ENCODE peak calls at places on chromosomes 2 and 18, in seven cellular contexts. K, F, S, Y, V, L and D are unnamed samples.

GRCh38 chr18:56740645-56741044 is 89.5 kb downstream of the WDR7 start:
- DNase-seq in K (no peak), F (no peak), S (no peak), Y (no peak), V (no peak), L (no peak), D (no peak)

GRCh38 chr2:158967731-158968395 is 577 bp upstream of the TANC1 start:
- DNase-seq in K (peak), F (peak), S (no peak), Y (no peak), V (peak), L (peak), D (peak)

GRCh38 chr2:71466301-71467179 is 13.2 kb downstream of the DYSF start:
- DNase-seq in K (peak), F (no peak), S (no peak), Y (peak), V (peak), L (peak), D (peak)

GRCh38 chr2:111897924-111898702 is at the start of gene MERTK:
- DNase-seq in K (peak), F (peak), S (peak), Y (peak), V (peak), L (peak), D (peak)

GRCh38 chr2:75326645-75327044 is 127.3 kb upstream of the TACR1 start:
- DNase-seq in K (no peak), F (no peak), S (no peak), Y (no peak), V (no peak), L (no peak), D (no peak)

GRCh38 chr18:45198526-45198925 is 416.8 kb upstream of the SLC14A2 start:
- DNase-seq in K (no peak), F (no peak), S (no peak), Y (no peak), V (peak), L (no peak), D (no peak)

GRCh38 chr18:48122376-48122775 is 191.9 kb upstream of the SMAD2 start:
- DNase-seq in K (no peak), F (no peak), S (no peak), Y (no peak), V (no peak), L (no peak), D (no peak)

GRCh38 chr2:175154670-175155082 is 13.3 kb downstream of the ATF2 start:
- DNase-seq in K (peak), F (peak), S (no peak), Y (no peak), V (peak), L (no peak), D (no peak)

GRCh38 chr2:160214461-160215055 is 14.5 kb upstream of the ITGB6 start:
- DNase-seq in K (peak), F (peak), S (no peak), Y (peak), V (peak), L (no peak), D (no peak)

GRCh38 chr2:99988567-99988966 is 153.8 kb downstream of the AFF3 start:
- DNase-seq in K (no peak), F (no peak), S (no peak), Y (no peak), V (no peak), L (no peak), D (peak)

GRCh38 chr2:109188924-109189323 is 59.9 kb downstream of the SH3RF3 start:
- DNase-seq in K (no peak), F (no peak), S (no peak), Y (no peak), V (no peak), L (peak), D (no peak)

GRCh38 chr18:36411745-36412168 is 114.2 kb downstream of the FHOD3 start:
- DNase-seq in K (no peak), F (peak), S (no peak), Y (no peak), V (peak), L (no peak), D (no peak)

GRCh38 chr2:190663839-190664238 is 15.0 kb downstream of the NAB1 start:
- DNase-seq in K (peak), F (no peak), S (no peak), Y (no peak), V (peak), L (no peak), D (no peak)

GRCh38 chr2:149800624-149801220 is 213.1 kb upstream of the MMADHC start:
- DNase-seq in K (no peak), F (no peak), S (no peak), Y (no peak), V (no peak), L (no peak), D (no peak)

GRCh38 chr2:136115183-136115751 is 2.7 kb downstream of the CXCR4 start:
- DNase-seq in K (no peak), F (no peak), S (no peak), Y (no peak), V (no peak), L (no peak), D (no peak)

GRCh38 chr2:54635554-54636152 is 87.8 kb upstream of the EML6 start:
- DNase-seq in K (no peak), F (no peak), S (no peak), Y (no peak), V (peak), L (no peak), D (peak)

GRCh38 chr2:14628906-14629305 is 3.6 kb upstream of the LRATD1 start:
- DNase-seq in K (peak), F (no peak), S (no peak), Y (no peak), V (no peak), L (no peak), D (no peak)

GRCh38 chr18:45608400-45608799 is 6.9 kb upstream of the SLC14A2 start:
- DNase-seq in K (no peak), F (no peak), S (no peak), Y (no peak), V (no peak), L (no peak), D (no peak)

GRCh38 chr2:144938308-144938709 is 418.4 kb upstream of the ZEB2 start:
- DNase-seq in K (peak), F (peak), S (no peak), Y (no peak), V (peak), L (no peak), D (peak)
- H3K9ac ChIP-seq in K (peak), F (no peak), S (no peak), Y (no peak), V (peak), L (no peak), D (peak)

DNA sequence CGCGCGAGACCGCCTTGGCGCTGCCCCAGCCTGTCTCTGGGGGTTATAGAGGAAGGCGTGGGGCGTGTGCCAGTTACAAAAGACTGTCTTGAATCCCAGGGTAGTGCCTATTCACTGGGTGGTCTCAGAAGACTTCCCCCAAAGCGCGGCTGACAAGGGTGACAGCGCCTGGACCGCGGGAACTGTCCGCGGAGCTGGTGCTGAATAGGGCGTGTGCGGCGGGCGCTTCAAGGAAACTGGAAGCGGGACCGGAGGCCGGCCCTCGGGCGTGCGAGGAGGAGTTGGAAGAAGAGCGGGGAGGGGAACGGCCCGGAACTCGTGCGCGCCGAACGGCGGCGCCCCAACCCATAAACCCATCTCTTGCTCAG is 2.3 kb downstream of the EGR4 start:
- DNase-seq in K (peak), F (peak), S (peak), Y (peak), V (peak), L (peak), D (peak)
- H3K9ac ChIP-seq in K (no peak), F (no peak), S (no peak), Y (no peak), V (no peak), L (no peak), D (no peak)

DNA sequence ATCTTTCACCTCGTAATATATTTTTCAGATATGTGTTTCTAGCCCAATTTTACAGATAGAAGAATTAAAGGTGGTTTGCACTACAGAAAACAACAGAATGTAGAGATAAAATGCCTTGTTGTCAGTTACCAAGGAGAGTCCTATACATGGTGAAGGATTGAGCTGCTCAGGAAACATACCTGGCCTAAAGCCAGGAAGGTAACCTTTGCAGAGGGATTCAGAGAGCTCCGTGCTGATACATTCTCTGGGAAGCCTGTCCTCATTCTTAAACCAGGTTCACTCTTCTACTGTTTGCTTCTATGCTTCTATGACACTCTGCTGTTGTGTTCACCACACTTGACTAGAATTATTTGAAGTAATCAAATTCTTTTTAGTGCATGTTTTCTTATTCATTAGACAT is 589.4 kb upstream of the FAM98A start:
- DNase-seq in K (no peak), F (no peak), S (no peak), Y (no peak), V (no peak), L (no peak), D (no peak)
- H3K9ac ChIP-seq in K (no peak), F (no peak), S (no peak), Y (no peak), V (no peak), L (no peak), D (no peak)

GRCh38 chr2:196702641-196703040 is 63.1 kb downstream of the CCDC150 start:
- DNase-seq in K (peak), F (peak), S (no peak), Y (no peak), V (no peak), L (no peak), D (no peak)
- H3K9ac ChIP-seq in K (no peak), F (no peak), S (no peak), Y (no peak), V (no peak), L (no peak), D (no peak)

GRCh38 chr2:28359222-28360065 is 33.2 kb upstream of the FOSL2 start:
- DNase-seq in K (no peak), F (peak), S (no peak), Y (peak), V (no peak), L (no peak), D (peak)

GRCh38 chr2:28361991-28362710 is 30.5 kb upstream of the FOSL2 start:
- DNase-seq in K (no peak), F (no peak), S (no peak), Y (no peak), V (no peak), L (no peak), D (no peak)

GRCh38 chr2:28360742-28361293 is 31.8 kb upstream of the FOSL2 start:
- DNase-seq in K (peak), F (peak), S (no peak), Y (no peak), V (peak), L (peak), D (peak)

GRCh38 chr2:28358668-28359201 is 33.9 kb upstream of the FOSL2 start:
- DNase-seq in K (no peak), F (no peak), S (no peak), Y (no peak), V (no peak), L (no peak), D (no peak)

DNA sequence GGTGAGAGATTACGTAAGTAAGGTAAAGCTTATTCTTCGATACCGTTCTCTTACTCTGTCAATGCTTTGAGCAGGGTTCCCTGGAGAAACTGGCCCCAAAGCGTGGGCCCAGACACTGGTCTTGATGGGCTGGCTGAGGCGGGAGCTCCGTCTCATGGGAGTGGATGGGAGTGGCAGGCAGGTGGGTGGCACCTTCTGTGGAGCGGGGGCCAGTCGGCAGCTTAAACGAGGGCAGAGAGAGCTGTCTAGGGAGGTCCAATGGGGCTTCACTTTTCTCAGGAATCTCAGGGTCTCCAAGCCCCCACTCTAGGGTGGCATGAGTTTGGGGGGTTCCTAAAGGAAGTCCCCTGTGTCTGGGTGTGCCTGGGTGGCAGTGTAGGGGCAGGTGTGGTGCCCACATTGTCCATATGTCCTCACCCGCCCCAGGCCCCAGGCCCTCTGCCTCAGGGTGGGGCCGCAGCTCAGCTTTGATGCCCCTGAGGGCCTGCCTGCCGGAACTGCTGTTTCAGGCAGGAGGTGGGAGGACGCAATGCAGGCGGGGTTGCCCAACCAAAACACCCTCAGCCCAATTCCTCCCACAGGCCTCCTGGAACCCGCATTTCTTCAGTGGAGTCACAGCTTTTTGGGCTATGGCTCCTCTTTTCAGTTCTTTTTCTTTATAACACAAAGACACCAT is 32.5 kb upstream of the FOSL2 start:
- DNase-seq in K (no peak), F (no peak), S (no peak), Y (no peak), V (no peak), L (no peak), D (no peak)
- H3K9ac ChIP-seq in K (no peak), F (no peak), S (no peak), Y (no peak), V (no peak), L (no peak), D (no peak)

GRCh38 chr2:152468832-152469692 is 134.1 kb downstream of the FMNL2 start:
- DNase-seq in K (no peak), F (no peak), S (no peak), Y (no peak), V (no peak), L (no peak), D (peak)

GRCh38 chr2:152471013-152471412 is 136.0 kb downstream of the FMNL2 start:
- DNase-seq in K (no peak), F (no peak), S (no peak), Y (no peak), V (no peak), L (no peak), D (no peak)

GRCh38 chr2:152472524-152472923 is 137.6 kb downstream of the FMNL2 start:
- DNase-seq in K (no peak), F (no peak), S (no peak), Y (no peak), V (no peak), L (no peak), D (no peak)

GRCh38 chr2:152473151-152473857 is 138.3 kb downstream of the FMNL2 start:
- DNase-seq in K (no peak), F (no peak), S (no peak), Y (no peak), V (no peak), L (no peak), D (no peak)

DNA sequence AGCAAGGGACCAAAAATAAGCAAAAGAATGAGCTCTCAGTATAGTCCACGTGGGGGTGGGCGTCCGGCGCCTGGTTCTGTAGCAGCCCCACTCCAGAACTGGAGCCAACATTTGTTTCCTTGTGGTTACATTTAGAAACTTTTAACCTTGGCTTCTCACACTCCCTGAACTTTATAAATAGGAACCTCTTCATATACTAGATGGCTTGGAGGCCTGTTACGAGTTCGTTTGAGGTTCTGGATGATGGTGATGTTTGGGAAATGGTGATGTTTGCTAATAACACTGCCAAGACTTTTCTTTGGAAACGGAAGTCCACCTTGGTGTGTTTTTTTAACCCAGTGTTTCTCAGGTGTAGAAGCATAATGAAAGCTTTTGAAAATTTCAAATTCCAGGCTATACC is 136.5 kb downstream of the FMNL2 start:
- DNase-seq in K (no peak), F (no peak), S (no peak), Y (no peak), V (no peak), L (no peak), D (no peak)
- H3K9ac ChIP-seq in K (no peak), F (no peak), S (no peak), Y (no peak), V (no peak), L (no peak), D (no peak)

GRCh38 chr18:59898093-59898492 is 1.7 kb upstream of the PMAIP1 start:
- DNase-seq in K (no peak), F (no peak), S (no peak), Y (no peak), V (no peak), L (no peak), D (no peak)
- H3K9ac ChIP-seq in K (no peak), F (no peak), S (no peak), Y (no peak), V (no peak), L (no peak), D (no peak)

DNA sequence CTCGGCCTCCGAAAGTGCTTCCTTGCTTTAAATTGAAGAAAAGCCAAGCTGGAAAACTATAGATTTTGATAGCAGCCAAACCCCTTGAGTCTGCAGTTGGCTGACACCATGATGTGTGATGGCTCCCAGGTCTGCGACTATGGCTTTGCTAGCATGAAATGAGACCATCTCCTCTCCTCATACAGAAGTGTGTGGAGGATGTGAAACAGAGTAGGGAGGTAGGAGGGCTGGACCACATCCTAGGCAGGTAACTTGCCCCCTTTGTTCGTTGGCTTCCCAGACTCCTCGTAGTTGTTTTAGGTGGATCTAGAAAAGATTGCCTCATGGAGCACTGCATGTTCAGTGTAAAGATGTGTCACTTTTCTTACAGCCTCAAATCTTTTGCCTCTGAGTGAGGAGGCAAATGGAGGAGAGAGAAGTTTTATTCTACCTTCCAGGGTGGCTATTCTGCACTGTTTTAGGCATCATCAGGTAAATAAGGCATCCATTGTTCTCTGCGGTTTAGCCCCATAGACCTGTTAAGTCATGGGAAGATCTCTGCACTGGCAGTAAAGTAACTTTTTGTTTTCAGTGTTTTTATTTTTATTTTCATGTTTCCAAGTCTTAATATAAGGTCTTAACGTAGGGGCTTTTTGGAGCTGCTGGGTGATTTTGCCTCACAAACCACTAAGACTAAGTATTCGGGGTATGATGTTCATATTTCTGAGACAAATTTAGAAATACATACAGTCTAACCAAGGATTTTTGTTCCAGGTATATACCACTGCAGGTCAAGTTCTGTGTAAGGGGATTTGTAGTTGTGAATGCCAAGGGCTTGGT is 40.1 kb downstream of the MGAT5 start:
- DNase-seq in K (peak), F (no peak), S (no peak), Y (no peak), V (no peak), L (no peak), D (no peak)
- H3K9ac ChIP-seq in K (no peak), F (no peak), S (no peak), Y (no peak), V (no peak), L (no peak), D (no peak)

GRCh38 chr18:22173221-22173927 is 4.0 kb downstream of the GATA6 start:
- DNase-seq in K (no peak), F (no peak), S (no peak), Y (no peak), V (no peak), L (no peak), D (peak)

GRCh38 chr18:22173928-22174301 is 4.5 kb downstream of the GATA6 start:
- DNase-seq in K (no peak), F (no peak), S (no peak), Y (no peak), V (no peak), L (no peak), D (peak)

GRCh38 chr18:22171263-22171838 is 2.0 kb downstream of the GATA6 start:
- DNase-seq in K (no peak), F (no peak), S (no peak), Y (no peak), V (peak), L (no peak), D (no peak)

GRCh38 chr18:22171839-22172582 is 2.6 kb downstream of the GATA6 start:
- DNase-seq in K (no peak), F (peak), S (no peak), Y (no peak), V (peak), L (peak), D (no peak)

DNA sequence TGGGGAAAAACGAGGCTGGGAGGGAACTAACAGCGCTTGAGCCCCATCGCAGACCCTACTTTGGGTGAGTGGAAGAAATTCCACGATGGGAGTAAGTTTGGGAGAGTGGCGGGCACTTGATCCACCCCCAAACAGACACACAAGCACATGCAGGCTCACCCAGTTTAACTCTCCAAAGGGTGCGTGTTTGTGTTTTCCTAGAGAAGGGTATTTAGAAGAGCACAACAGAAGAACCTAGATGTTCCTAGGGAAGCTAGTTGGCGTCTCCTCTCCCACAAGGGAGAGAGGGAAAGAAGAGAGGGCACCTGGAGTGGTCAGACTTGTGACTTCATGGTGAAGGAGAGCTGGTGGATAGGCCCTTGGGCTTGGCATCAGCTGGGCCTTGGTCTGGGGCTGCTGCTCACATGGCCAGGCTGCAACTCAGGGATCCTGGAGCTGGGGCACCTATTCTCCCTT is 3.2 kb downstream of the GATA6 start:
- DNase-seq in K (no peak), F (peak), S (no peak), Y (no peak), V (peak), L (no peak), D (peak)
- H3K9ac ChIP-seq in K (no peak), F (no peak), S (no peak), Y (no peak), V (peak), L (peak), D (peak)

DNA sequence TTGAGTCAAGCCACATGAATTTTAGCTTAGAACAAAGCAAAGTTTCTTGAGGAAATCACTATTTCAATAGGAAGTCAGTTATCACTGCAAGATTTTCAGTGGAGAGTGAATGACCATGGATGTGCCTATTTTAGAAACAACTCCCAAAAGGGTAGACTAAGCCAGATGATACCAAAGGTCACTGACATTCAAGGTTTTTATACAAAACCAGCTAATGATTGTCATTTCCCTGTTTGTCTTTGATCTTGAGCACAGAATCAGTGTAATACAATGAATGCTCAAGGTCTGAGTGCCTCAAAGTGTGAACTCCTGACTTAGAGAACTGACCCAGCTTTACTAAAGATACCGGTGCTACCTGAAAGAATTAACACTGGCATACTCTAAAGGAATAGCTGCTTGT is 60.5 kb downstream of the CDH2 start:
- DNase-seq in K (no peak), F (no peak), S (no peak), Y (no peak), V (no peak), L (no peak), D (peak)
- H3K9ac ChIP-seq in K (no peak), F (no peak), S (no peak), Y (no peak), V (no peak), L (no peak), D (no peak)